ENCODE peak calls at places on chromosome 10, in nine cellular contexts. S, I, N, K, G, L, M, U and O are unnamed samples.

GRCh38 chr10:78532480-78533046 is 498.9 kb downstream of the RPS24 start:
- DNase-seq in M (no peak), L (no peak), U (no peak), N (no peak), S (no peak), G (no peak), I (no peak), K (no peak), O (no peak)

GRCh38 chr10:15703167-15703880 is 16.4 kb downstream of the ITGA8 start:
- DNase-seq in L (no peak), M (no peak), S (no peak), G (no peak), U (no peak), N (no peak), K (no peak), I (no peak), O (no peak)

GRCh38 chr10:127161482-127161881 is 34.9 kb downstream of the INSYN2A start:
- DNase-seq in G (no peak), K (no peak), M (no peak), S (no peak), U (no peak), L (no peak), N (no peak), I (no peak), O (no peak)

GRCh38 chr10:47025540-47026300 is 114.5 kb downstream of the PTPN20 start:
- DNase-seq in M (no peak), N (peak; percentile 68), G (no peak), L (no peak), K (no peak), S (no peak), U (no peak), I (peak; percentile 6), O (peak; percentile 15)

GRCh38 chr10:22550732-22551131 is 163.6 kb downstream of the PIP4K2A start:
- DNase-seq in U (peak; percentile 16), S (peak; percentile 39), N (peak; percentile 28), M (no peak), I (peak; percentile 37), G (no peak), L (peak; percentile 61), K (peak; percentile 88), O (no peak)

GRCh38 chr10:58179238-58179637 is 88.5 kb downstream of the IPMK start:
- DNase-seq in M (no peak), I (no peak), L (peak; percentile 29), U (no peak), N (no peak), S (no peak), K (no peak), G (no peak), O (no peak)

GRCh38 chr10:35259769-35260397 is 76.4 kb upstream of the CCNY start:
- DNase-seq in U (no peak), L (no peak), G (no peak), N (peak; percentile 95), S (peak; percentile 32), I (no peak), M (no peak), K (no peak), O (no peak)

GRCh38 chr10:23031318-23031717 is 64.1 kb upstream of the MSRB2 start:
- DNase-seq in U (no peak), N (no peak), I (no peak), G (no peak), S (no peak), M (no peak), L (no peak), K (no peak), O (no peak)

GRCh38 chr10:27747096-27747451 is 1.5 kb upstream of the MKX start:
- DNase-seq in M (no peak), G (no peak), N (no peak), K (peak; percentile 60), L (no peak), U (no peak), S (no peak), I (no peak), O (no peak)

GRCh38 chr10:29537799-29538198 is 97.0 kb downstream of the SVIL start:
- DNase-seq in G (no peak), N (no peak), I (no peak), S (no peak), U (no peak), K (no peak), M (no peak), L (no peak), O (no peak)

DNA sequence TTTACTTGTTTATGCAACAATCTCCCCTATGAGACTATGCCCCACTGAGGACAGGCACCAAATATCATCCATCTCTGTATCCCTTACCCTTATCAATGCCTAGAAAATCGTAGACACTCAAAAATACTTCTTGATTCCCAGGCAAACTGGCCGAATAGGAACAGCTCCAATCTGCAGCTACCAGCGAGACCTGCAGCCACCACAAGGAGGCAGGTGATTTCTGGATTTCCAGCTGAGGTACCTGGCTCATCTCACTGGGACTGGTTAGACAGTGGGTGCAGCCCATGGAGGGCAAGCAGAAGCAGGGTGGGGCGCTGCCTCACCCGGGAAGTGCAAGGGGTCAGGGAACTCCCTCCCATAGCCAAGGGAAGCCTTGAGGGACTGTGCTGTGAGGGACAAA is 10.8 kb upstream of the PPP1R3C start:
- DNase-seq in G (no peak), S (no peak), M (no peak), N (no peak), I (peak; percentile 27), K (peak; percentile 66), L (peak; percentile 56), U (no peak), O (no peak)
- TF ChIP-seq CTCF in G (peak; percentile 73), S (peak; percentile 32), M (no peak), N (peak; percentile 70), I (peak; percentile 28), K (peak; percentile 72), L (no peak), U (peak; percentile 50), O (peak; percentile 8)

GRCh38 chr10:12214093-12214492 is 18.1 kb downstream of the CDC123 start:
- DNase-seq in S (no peak), I (no peak), M (no peak), G (no peak), L (no peak), N (no peak), U (no peak), K (no peak), O (no peak)

GRCh38 chr10:12212454-12212853 is 16.5 kb downstream of the CDC123 start:
- DNase-seq in G (no peak), S (no peak), K (no peak), N (no peak), I (no peak), M (no peak), U (no peak), L (no peak), O (no peak)

DNA sequence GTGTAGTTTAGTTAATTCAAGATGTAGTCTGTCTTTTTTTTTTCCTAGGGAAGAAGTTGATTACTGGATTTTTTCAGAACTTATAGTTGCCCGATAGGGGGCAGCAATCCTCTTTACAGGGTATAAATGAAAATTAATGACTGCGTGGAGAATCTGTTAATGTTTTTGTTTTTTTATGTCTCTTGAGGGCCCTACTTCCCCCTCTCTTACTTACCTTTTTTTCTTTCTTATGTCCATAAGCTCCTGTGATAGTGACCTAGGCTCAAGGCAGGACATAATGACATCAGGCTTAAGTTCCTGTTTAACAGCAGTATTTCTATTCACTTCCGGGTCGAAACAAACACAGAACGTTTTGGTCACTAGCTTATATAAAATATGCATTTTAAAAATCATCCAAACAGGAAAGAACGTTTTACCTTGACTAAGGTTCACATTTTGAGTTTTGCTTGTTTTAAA is 18.8 kb downstream of the CDC123 start:
- DNase-seq in G (no peak), N (peak; percentile 37), K (peak; percentile 73), L (peak; percentile 50), U (no peak), S (peak; percentile 80), M (no peak), I (no peak), O (no peak)
- TF ChIP-seq CTCF in G (peak; percentile 94), N (peak; percentile 90), K (peak; percentile 79), L (peak; percentile 66), U (peak; percentile 83), S (peak; percentile 61), M (no peak), I (peak; percentile 75), O (peak; percentile 64)

DNA sequence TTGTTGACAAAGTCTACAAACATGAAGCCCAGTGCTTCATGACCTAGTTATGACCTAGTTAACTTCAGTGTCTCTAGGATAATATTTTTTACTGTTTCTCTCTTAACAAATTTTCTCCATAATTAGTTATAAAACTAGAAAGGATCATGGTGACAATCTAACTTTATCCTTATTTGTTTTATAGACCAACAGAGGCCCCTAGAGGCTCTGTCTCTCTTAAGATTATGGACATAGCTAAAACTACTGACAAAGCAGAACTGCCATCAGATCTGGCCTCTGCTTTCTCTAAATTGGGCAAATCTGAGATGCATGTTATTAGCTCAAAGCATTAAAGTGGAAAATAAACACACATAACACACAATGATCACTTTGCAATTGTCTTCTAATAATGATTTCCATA is 176.0 kb downstream of the CSTF2T start:
- DNase-seq in L (no peak), G (no peak), S (no peak), M (no peak), I (no peak), U (no peak), K (no peak), N (no peak), O (no peak)
- TF ChIP-seq CTCF in L (no peak), G (no peak), S (no peak), M (no peak), I (no peak), U (no peak), K (no peak), N (no peak), O (no peak)

GRCh38 chr10:61669161-61669755 is 6.5 kb downstream of the CABCOCO1 start:
- DNase-seq in N (no peak), G (no peak), K (no peak), I (no peak), U (no peak), M (no peak), L (no peak), S (no peak), O (no peak)
- TF ChIP-seq CTCF in N (peak; percentile 34), G (peak; percentile 77), K (no peak), I (no peak), U (no peak), M (no peak), L (no peak), S (peak; percentile 13), O (no peak)

GRCh38 chr10:83274088-83274487 is 865.2 kb upstream of the GHITM start:
- DNase-seq in G (no peak), M (no peak), K (no peak), S (no peak), I (no peak), N (no peak), L (no peak), U (no peak), O (no peak)

GRCh38 chr10:83276971-83277370 is 862.3 kb upstream of the GHITM start:
- DNase-seq in L (no peak), U (no peak), K (no peak), S (no peak), I (no peak), G (no peak), M (no peak), N (no peak), O (no peak)

DNA sequence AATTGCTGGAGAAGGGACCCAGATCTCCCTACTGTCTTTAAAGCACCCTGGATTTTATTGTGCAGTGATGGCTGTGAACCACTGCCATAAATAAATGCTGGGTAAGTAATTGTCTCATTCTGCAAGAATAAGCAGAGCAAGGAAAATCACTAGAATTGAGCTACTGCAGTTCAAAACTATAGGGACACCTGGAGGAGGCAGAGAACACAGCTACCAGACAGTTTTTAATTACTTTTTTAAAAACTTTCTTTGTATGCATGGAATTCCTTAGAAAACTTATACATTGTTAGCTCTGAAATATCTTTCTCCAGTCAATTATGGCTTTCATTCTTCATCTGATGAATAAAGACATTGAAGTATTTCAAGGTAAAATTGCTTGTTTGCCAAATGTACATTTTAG is 866.3 kb upstream of the GHITM start:
- DNase-seq in S (no peak), G (no peak), U (no peak), I (no peak), M (no peak), L (no peak), K (peak; percentile 4), N (no peak), O (no peak)
- TF ChIP-seq CTCF in S (peak; percentile 50), G (peak; percentile 50), U (no peak), I (no peak), M (no peak), L (no peak), K (peak; percentile 18), N (no peak), O (no peak)